ENCODE peak calls at places on chromosome 4, in six cellular contexts. D is activated CD8-positive, alpha-beta memory T cell treated with anti-CD3 and anti-CD28 coated beads, Interleukin-2, amount 50 U/mL, for 48 hours; Z is GM03348; Y is DND-41; S is NCI-H69; M is aorta. A is an unnamed sample.

GRCh38 chr4:181258569-181258968 is 984.6 kb upstream of the TENM3 start:
- DNase-seq in D (no peak), Y (no peak), S (peak; percentile 63), Z (no peak), M (no peak), A (no peak)

GRCh38 chr4:74156521-74156920 is 1.4 kb upstream of the MTHFD2L start:
- DNase-seq in M (no peak), S (no peak), Z (no peak), Y (no peak), D (no peak), A (no peak)

GRCh38 chr4:48315728-48316630 is 25.4 kb upstream of the SLAIN2 start:
- DNase-seq in Z (peak; percentile 60), D (no peak), S (peak; percentile 64), M (no peak), Y (peak; percentile 20), A (no peak)

GRCh38 chr4:113468165-113469022 is 293.1 kb downstream of the CAMK2D start:
- DNase-seq in S (peak; percentile 26), D (no peak), Y (no peak), M (peak; percentile 91), Z (peak; percentile 81), A (no peak)

GRCh38 chr4:82898322-82899243 is 2.0 kb upstream of the THAP9 start:
- DNase-seq in D (no peak), S (peak; percentile 7), M (peak; percentile 52), Y (no peak), Z (peak; percentile 44), A (no peak)

GRCh38 chr4:184028571-184028996 is 123.5 kb downstream of the STOX2 start:
- DNase-seq in M (no peak), Z (no peak), Y (peak; percentile 64), S (no peak), D (peak; percentile 57), A (peak; percentile 41)

GRCh38 chr4:88286897-88287296 is 2.5 kb upstream of the PPM1K start:
- DNase-seq in M (no peak), D (no peak), Y (no peak), S (no peak), Z (no peak), A (no peak)

GRCh38 chr4:127586922-127587571 is 45.7 kb upstream of the INTU start:
- DNase-seq in Y (peak; percentile 25), D (no peak), Z (peak; percentile 39), M (no peak), S (peak; percentile 64), A (no peak)

GRCh38 chr4:8722556-8722955 is 130.0 kb downstream of the CPZ start:
- DNase-seq in Z (no peak), Y (no peak), M (no peak), D (no peak), S (no peak), A (no peak)

GRCh38 chr4:119106036-119107000 is 29.3 kb upstream of the MYOZ2 start:
- DNase-seq in S (peak; percentile 3), M (no peak), D (no peak), Y (no peak), Z (no peak), A (no peak)

GRCh38 chr4:130851107-130851506 is 1755.2 kb downstream of the C4orf33 start:
- DNase-seq in S (no peak), Y (no peak), D (no peak), Z (no peak), M (no peak), A (no peak)

GRCh38 chr4:95394733-95395306 is 154.0 kb downstream of the UNC5C start:
- DNase-seq in Y (no peak), D (no peak), S (no peak), M (no peak), Z (no peak), A (no peak)

GRCh38 chr4:22501715-22502095 is 14.2 kb downstream of the ADGRA3 start:
- DNase-seq in S (no peak), M (no peak), D (no peak), Y (no peak), Z (no peak), A (no peak)

GRCh38 chr4:7430368-7430964 is 4.3 kb downstream of the PSAPL1 start:
- DNase-seq in S (no peak), D (no peak), Y (no peak), M (peak; percentile 20), Z (no peak), A (no peak)

A was measured in activated naive CD8-positive, alpha-beta T cell treated with anti-CD3 and anti-CD28 coated beads, Interleukin-2, amount 10 ng/mL, durations not matched to agents 7 days and 5 days.